ENCODE peak calls at places on chromosomes 2 and 18, in six cellular contexts. One of them, this sample, is unnamed.

GRCh38 chr2:207477896-207478295 is 51.9 kb upstream of the CREB1 start:
- DNase-seq in nephron progenitor cell: no peak
- DNase-seq in WTC11: no peak
- DNase-seq in iris pigment epithelial cell: no peak
- DNase-seq in right cardiac atrium: no peak
- DNase-seq in foreskin fibroblast: no peak
- DNase-seq in this sample: no peak

GRCh38 chr2:194155406-194155805 is 1501.6 kb upstream of the SLC39A10 start:
- DNase-seq in right cardiac atrium: no peak
- DNase-seq in iris pigment epithelial cell: no peak
- DNase-seq in nephron progenitor cell: no peak
- DNase-seq in WTC11: no peak
- DNase-seq in foreskin fibroblast: no peak
- DNase-seq in this sample: no peak

GRCh38 chr18:62976227-62976626 is 260.9 kb downstream of the PHLPP1 start:
- DNase-seq in nephron progenitor cell: no peak
- DNase-seq in right cardiac atrium: no peak
- DNase-seq in WTC11: no peak
- DNase-seq in iris pigment epithelial cell: no peak
- DNase-seq in foreskin fibroblast: no peak
- DNase-seq in this sample: no peak

GRCh38 chr2:124933883-124934282 is 908.8 kb downstream of the CNTNAP5 start:
- DNase-seq in WTC11: no peak
- DNase-seq in right cardiac atrium: no peak
- DNase-seq in foreskin fibroblast: no peak
- DNase-seq in nephron progenitor cell: no peak
- DNase-seq in iris pigment epithelial cell: no peak
- DNase-seq in this sample: no peak

GRCh38 chr2:171161425-171162289 is 964 bp upstream of the TLK1 start:
- DNase-seq in right cardiac atrium: no peak
- DNase-seq in iris pigment epithelial cell: no peak
- DNase-seq in WTC11: no peak
- DNase-seq in foreskin fibroblast: no peak
- DNase-seq in nephron progenitor cell: no peak
- DNase-seq in this sample: no peak

GRCh38 chr2:117958186-117958585 is 55.7 kb downstream of the CCDC93 start:
- DNase-seq in iris pigment epithelial cell: peak; percentile 85
- DNase-seq in WTC11: no peak
- DNase-seq in right cardiac atrium: no peak
- DNase-seq in nephron progenitor cell: no peak
- DNase-seq in foreskin fibroblast: peak; percentile 79
- DNase-seq in this sample: peak; percentile 59

GRCh38 chr18:24153397-24153796 is 14.5 kb downstream of the CABYR start:
- DNase-seq in iris pigment epithelial cell: no peak
- DNase-seq in nephron progenitor cell: no peak
- DNase-seq in WTC11: no peak
- DNase-seq in foreskin fibroblast: no peak
- DNase-seq in right cardiac atrium: no peak
- DNase-seq in this sample: no peak

GRCh38 chr2:190023860-190024259 is 38.7 kb downstream of the MSTN start:
- DNase-seq in iris pigment epithelial cell: peak; percentile 41
- DNase-seq in WTC11: no peak
- DNase-seq in right cardiac atrium: no peak
- DNase-seq in nephron progenitor cell: no peak
- DNase-seq in foreskin fibroblast: peak; percentile 13
- DNase-seq in this sample: no peak

GRCh38 chr2:158297606-158298005 is 158.9 kb downstream of the CCDC148 start:
- DNase-seq in nephron progenitor cell: no peak
- DNase-seq in foreskin fibroblast: no peak
- DNase-seq in WTC11: no peak
- DNase-seq in right cardiac atrium: no peak
- DNase-seq in iris pigment epithelial cell: peak; percentile 7
- DNase-seq in this sample: no peak

GRCh38 chr2:14601070-14601770 is 31.3 kb upstream of the LRATD1 start:
- DNase-seq in foreskin fibroblast: no peak
- DNase-seq in iris pigment epithelial cell: peak; percentile 7
- DNase-seq in WTC11: no peak
- DNase-seq in nephron progenitor cell: no peak
- DNase-seq in right cardiac atrium: no peak
- DNase-seq in this sample: no peak

GRCh38 chr2:74502147-74502719 is 2.8 kb upstream of the LBX2 start:
- DNase-seq in iris pigment epithelial cell: peak; percentile 9
- DNase-seq in nephron progenitor cell: peak; percentile 45
- DNase-seq in WTC11: no peak
- DNase-seq in foreskin fibroblast: no peak
- DNase-seq in right cardiac atrium: no peak
- DNase-seq in this sample: no peak

GRCh38 chr18:47284691-47285370 is 33.4 kb upstream of the SKOR2 start:
- DNase-seq in nephron progenitor cell: no peak
- DNase-seq in iris pigment epithelial cell: no peak
- DNase-seq in right cardiac atrium: no peak
- DNase-seq in WTC11: no peak
- DNase-seq in foreskin fibroblast: no peak
- DNase-seq in this sample: no peak

GRCh38 chr18:77403969-77404535 is 154.4 kb downstream of the GALR1 start:
- DNase-seq in nephron progenitor cell: no peak
- DNase-seq in right cardiac atrium: no peak
- DNase-seq in iris pigment epithelial cell: no peak
- DNase-seq in foreskin fibroblast: no peak
- DNase-seq in WTC11: no peak
- DNase-seq in this sample: no peak

This sample was measured in AG09309.